ENCODE peak calls at places on chromosomes 5 and 9, in ten cellular contexts. W is fibroblast of lung; D is GM23248; V is CD8-positive, alpha-beta T cell; J is K562; R is sigmoid colon; X is Peyer's patch; C is HFF-Myc; B is CD8-positive, alpha-beta memory T cell; N is psoas muscle. E is an unnamed sample.

GRCh38 chr5:57842376-57843015 is 359.9 kb upstream of the ACTBL2 start:
- DNase-seq in W (peak), D (no peak), V (no peak), J (no peak), R (no peak), X (no peak), C (no peak), B (no peak), N (no peak), E (no peak)

GRCh38 chr5:134975843-134976242 is 8.1 kb downstream of the CATSPER3 start:
- DNase-seq in W (peak), D (no peak), V (no peak), J (no peak), R (no peak), X (no peak), C (no peak), B (no peak), N (no peak), E (no peak)

GRCh38 chr5:65926893-65927292 is 518 bp downstream of the ERBIN start:
- DNase-seq in W (no peak), D (peak), V (no peak), J (no peak), R (no peak), X (peak), C (no peak), B (peak), N (no peak), E (no peak)

GRCh38 chr5:60586307-60586901 is 113.6 kb downstream of the DEPDC1B start:
- DNase-seq in W (peak), D (peak), V (no peak), J (no peak), R (no peak), X (no peak), C (no peak), B (no peak), N (no peak), E (no peak)

GRCh38 chr9:35618325-35618727 is at the start of gene CD72:
- DNase-seq in W (no peak), D (no peak), V (no peak), J (peak), R (no peak), X (peak), C (no peak), B (no peak), N (no peak), E (peak)

GRCh38 chr5:147727200-147727599 is 55.3 kb downstream of the JAKMIP2 start:
- DNase-seq in W (peak), D (no peak), V (no peak), J (no peak), R (no peak), X (no peak), C (no peak), B (no peak), N (no peak), E (no peak)

GRCh38 chr9:101093620-101094019 is 65.1 kb downstream of the PLPPR1 start:
- DNase-seq in W (peak), D (peak), V (no peak), J (no peak), R (no peak), X (no peak), C (no peak), B (no peak), N (no peak), E (no peak)

GRCh38 chr9:107734231-107735014 is 244.9 kb upstream of the KLF4 start:
- DNase-seq in W (peak), D (peak), V (no peak), J (no peak), R (peak), X (no peak), C (no peak), B (no peak), N (peak), E (no peak)

GRCh38 chr5:120304653-120305052 is 159.4 kb upstream of the PRR16 start:
- DNase-seq in W (peak), D (peak), V (no peak), J (no peak), R (no peak), X (no peak), C (peak), B (no peak), N (no peak), E (no peak)

DNA sequence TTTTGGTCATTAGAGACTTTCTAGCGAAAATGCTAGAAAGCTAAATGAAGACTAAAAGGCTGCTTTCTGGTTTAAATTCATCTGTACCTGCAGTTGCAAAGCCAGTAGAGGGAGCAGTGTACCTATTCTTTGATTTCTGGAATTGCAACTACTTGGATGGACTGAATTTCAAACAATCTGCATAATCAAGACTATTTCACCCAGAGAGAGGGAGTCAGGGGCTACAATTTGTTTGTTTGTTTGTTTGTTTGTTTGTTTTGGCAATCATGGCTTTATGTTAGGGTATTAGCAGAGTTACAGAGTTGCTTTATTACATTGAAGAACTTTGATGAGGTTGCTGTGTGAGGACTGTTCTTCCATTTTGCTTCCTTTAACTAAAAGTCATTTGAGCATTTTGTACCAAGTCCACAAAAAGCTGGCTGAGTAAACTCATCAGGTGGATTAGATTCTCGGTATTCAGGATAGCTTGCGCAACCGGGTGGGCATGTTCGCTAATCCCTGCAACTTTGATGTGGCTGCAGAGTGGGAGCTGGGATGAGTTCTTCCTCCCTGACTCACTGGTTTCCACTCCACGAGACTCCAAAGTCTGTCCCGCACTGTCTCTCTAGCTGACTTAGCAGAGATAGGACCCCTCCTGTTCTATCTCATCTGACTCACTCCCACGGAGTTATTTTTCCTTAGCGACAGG is 80.0 kb upstream of the TUT7 start:
- DNase-seq in W (peak), D (peak), V (no peak), J (no peak), R (peak), X (no peak), C (peak), B (peak), N (peak), E (no peak)
- H3K4me3 ChIP-seq in W (peak), D (peak), V (no peak), J (no peak), R (no peak), X (no peak), C (no peak), B (no peak), N (no peak), E (peak)

DNA sequence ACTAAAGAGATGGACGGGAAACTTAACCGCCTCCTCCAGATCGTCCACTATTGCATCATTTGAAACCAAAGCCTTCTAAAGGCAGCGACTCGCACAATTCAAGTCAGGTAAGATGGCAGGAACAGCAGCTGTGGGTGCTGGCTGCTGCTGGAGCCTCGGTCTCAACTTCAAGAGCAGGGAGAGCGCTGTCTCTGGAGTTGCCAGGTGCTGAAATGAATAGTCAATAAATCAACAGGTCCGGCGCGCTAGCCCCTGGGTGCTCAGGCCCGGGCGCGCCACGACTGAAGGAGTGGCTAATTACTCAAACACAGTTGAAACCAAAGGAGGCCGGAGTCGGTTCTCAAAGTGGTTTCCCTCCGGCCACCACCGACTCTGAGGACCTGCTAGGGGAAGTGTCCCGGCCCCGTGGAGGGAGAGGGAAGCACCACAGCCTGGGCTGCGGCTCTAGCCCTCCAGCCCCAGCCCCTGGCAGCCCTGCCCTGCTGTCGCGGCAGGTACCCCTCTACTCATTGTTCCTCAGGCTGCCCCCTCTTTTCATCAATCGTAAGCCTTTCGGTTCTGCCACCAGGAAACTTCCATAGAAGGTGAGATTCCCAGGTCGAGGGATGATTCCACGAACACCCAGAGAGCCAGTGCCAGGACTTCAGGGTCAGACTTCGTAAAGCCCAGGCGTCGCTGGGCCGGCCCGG is 804 bp downstream of the TTC39B start:
- DNase-seq in W (peak), D (peak), V (no peak), J (no peak), R (peak), X (peak), C (no peak), B (peak), N (peak), E (peak)
- H3K4me3 ChIP-seq in W (peak), D (peak), V (peak), J (peak), R (peak), X (peak), C (peak), B (peak), N (peak), E (peak)

DNA sequence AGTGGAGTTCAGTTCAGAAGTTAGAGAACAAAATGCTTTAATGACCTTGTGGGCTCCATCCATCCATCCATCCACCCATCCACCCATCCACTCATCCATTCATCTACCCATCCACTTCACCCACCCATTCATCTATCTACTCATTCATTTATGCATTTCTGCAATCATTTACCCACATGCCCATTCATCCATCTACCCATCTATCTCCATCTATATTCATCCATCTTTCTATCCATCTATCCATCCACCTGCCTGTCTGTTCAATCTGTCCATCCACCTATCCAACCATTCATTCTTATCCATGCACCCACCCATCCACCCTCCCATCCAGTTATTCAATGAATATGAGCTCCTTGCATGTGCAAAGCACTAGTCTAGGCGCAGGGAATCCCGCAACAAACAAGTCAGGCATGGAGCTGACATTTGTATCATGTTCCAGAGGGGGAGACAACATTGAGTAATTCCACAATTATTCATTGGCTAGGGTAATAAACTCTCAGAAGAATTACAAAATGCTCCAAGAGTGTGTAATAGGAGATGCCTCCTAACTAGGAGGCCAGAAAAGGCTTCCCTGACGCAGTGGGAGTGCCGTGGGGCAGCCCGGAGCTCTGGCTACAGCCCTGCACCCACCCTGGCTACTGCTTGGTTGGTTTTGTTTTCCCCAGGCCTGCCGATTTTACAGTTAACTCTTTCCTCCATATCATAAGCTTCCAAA is 211.2 kb downstream of the NXNL2 start:
- DNase-seq in W (peak), D (peak), V (no peak), J (no peak), R (peak), X (no peak), C (peak), B (no peak), N (peak), E (peak)
- H3K4me3 ChIP-seq in W (no peak), D (no peak), V (no peak), J (no peak), R (no peak), X (no peak), C (no peak), B (no peak), N (no peak), E (no peak)

DNA sequence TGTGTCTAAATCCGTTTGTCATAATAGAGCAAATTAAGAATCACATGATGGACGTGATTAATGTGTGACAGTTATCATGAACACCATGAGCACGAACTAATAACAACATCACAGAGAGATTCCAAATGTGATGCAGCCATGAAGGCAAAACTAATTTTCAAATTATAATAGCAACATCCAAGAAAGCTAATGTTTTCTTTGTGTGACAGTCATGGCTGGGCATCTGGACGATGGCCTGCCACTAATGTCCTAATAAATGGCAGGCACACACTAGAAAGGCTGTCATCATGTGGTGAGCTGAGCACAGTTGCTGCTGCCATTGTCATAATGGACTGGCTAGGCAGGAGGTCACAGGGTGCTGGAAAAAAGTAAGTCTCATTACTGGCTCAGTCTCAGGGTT is 280.0 kb upstream of the EFNA5 start:
- DNase-seq in W (no peak), D (no peak), V (no peak), J (no peak), R (no peak), X (no peak), C (no peak), B (no peak), N (no peak), E (no peak)
- H3K4me3 ChIP-seq in W (no peak), D (no peak), V (no peak), J (no peak), R (no peak), X (no peak), C (no peak), B (no peak), N (no peak), E (no peak)

DNA sequence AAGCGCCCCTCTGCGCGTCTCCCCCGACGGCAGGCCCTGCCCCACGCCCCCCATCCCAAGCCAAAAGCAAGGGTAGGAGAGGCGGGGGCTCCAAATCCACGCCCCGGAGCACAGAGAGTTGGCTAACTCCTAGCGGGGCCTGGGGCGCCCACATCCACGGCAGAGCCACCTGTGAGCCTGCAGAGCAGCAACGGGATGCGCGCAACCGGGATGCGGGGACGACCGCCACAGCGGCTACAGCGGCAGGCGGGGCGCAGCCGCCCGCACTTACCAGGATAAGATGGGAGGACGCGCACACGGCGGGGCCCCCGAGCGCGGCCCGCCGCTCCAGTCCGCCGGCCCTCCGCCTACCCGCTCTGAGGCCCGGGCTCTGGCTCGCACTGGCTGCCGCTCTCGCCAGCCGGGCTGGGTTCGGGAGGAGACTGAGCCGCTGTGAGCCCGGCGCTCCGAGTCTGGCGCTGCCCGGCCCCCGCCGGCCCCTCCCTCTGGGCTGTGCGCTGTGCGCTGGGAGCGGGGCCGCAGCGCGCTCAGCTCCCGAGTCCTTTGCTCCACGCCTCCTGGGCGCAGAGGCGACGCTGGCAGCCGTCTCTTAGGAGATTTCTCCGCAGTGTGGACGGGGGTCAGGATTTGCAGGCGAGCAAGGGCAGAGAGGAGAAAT is at the start of gene SLC24A2:
- DNase-seq in W (no peak), D (no peak), V (no peak), J (no peak), R (no peak), X (no peak), C (no peak), B (no peak), N (no peak), E (no peak)
- H3K4me3 ChIP-seq in W (no peak), D (no peak), V (no peak), J (peak), R (no peak), X (no peak), C (no peak), B (no peak), N (no peak), E (peak)

GRCh38 chr5:142013734-142014495 is 1.1 kb upstream of the GNPDA1 start:
- DNase-seq in W (peak), D (peak), V (no peak), J (peak), R (peak), X (no peak), C (no peak), B (no peak), N (peak), E (no peak)

GRCh38 chr5:142017832-142018427 is 5.1 kb upstream of the GNPDA1 start:
- DNase-seq in W (peak), D (no peak), V (no peak), J (no peak), R (no peak), X (no peak), C (no peak), B (no peak), N (no peak), E (no peak)

GRCh38 chr5:142014911-142015584 is 2.2 kb upstream of the GNPDA1 start:
- DNase-seq in W (peak), D (peak), V (no peak), J (peak), R (no peak), X (peak), C (peak), B (peak), N (no peak), E (no peak)

GRCh38 chr5:142016576-142016975 is 3.7 kb upstream of the GNPDA1 start:
- DNase-seq in W (no peak), D (no peak), V (no peak), J (no peak), R (no peak), X (no peak), C (no peak), B (no peak), N (no peak), E (no peak)

GRCh38 chr5:142015781-142016533 is 3.1 kb upstream of the GNPDA1 start:
- DNase-seq in W (peak), D (peak), V (no peak), J (no peak), R (no peak), X (peak), C (no peak), B (peak), N (no peak), E (no peak)
- H3K4me3 ChIP-seq in W (no peak), D (no peak), V (peak), J (no peak), R (no peak), X (no peak), C (no peak), B (peak), N (no peak), E (no peak)

GRCh38 chr5:43683884-43684471 is 81.0 kb downstream of the NNT start:
- DNase-seq in W (no peak), D (no peak), V (no peak), J (no peak), R (no peak), X (no peak), C (no peak), B (no peak), N (no peak), E (no peak)
- H3K4me3 ChIP-seq in W (no peak), D (no peak), V (no peak), J (no peak), R (no peak), X (no peak), C (no peak), B (no peak), N (no peak), E (no peak)

DNA sequence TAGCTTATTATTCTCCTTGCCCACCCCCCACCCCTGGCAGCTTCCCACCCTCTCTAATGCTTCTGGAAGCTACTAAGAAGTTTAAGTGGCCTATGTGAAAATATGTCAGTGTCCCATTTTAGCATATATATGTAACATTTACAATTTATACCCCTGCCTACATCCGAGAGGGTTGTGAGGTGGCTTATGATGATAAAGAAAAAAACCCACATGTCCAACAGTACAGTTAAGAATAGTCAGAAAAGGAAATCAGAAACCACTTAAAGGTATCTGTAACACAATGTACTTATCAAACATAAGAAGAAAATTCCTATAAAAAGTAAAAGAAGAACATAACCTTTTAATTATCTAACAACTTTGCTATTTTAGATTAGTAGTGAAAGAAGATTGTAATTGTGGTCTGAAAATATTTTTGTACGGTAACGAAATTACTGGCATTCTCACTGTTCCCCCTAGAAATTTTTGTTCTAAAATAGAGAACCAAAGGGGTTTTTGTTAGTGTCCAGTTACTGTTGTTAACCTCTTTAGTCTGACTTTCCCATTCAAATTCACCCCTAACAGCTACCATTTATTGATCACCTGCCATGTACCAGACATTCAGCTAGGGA is 62.2 kb downstream of the SLC44A1 start:
- DNase-seq in W (no peak), D (no peak), V (no peak), J (no peak), R (no peak), X (no peak), C (no peak), B (no peak), N (no peak), E (no peak)
- H3K4me3 ChIP-seq in W (no peak), D (no peak), V (no peak), J (no peak), R (no peak), X (no peak), C (no peak), B (no peak), N (no peak), E (no peak)

DNA sequence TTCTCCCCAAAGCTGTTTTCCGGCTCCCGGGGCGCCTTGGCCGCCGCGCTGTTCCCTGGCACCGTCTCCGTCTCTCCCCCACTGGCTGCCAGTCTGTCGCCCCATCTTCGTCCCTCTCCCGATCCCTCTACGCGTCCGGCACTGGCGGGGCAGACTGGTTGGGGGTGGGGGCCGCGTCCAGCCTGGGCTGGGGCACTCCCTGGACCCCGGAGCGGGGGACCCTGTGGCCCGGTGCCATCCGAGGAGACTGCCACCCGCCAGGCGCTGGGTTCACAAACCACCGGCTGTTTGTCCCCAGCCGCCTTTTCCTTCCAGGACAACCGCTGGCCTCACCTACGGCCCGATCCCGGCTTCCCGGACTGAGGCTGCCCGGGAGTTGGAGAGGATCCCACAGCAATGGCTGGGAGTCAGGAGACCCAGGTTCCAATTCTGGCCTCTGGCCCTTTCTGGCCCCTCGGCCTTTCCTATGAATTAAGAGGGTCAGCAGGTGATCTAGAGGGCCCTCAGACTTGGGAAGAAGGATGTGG is 1.0 kb upstream of the FIBCD1 start:
- DNase-seq in W (no peak), D (no peak), V (no peak), J (peak), R (no peak), X (no peak), C (no peak), B (no peak), N (no peak), E (no peak)
- H3K4me3 ChIP-seq in W (no peak), D (peak), V (no peak), J (no peak), R (no peak), X (peak), C (no peak), B (no peak), N (no peak), E (peak)